ENCODE peak calls at places on chromosomes 12 and 14, in six cellular contexts. M is endothelial cell of umbilical vein, A is GM13977, L is RWPE2, F is cardiac fibroblast, B is IMR-90. N is an unnamed sample.

GRCh38 chr12:112420740-112421139 is 2.0 kb downstream of the PTPN11 start:
- DNase-seq in L (no peak), B (no peak), F (no peak), M (no peak), A (no peak), N (no peak)

GRCh38 chr12:55227643-55228042 is 6.8 kb downstream of the OR10A7 start:
- DNase-seq in M (no peak), L (no peak), A (no peak), F (no peak), B (no peak), N (no peak)

GRCh38 chr14:76768201-76768656 is 7.0 kb downstream of the VASH1 start:
- DNase-seq in B (no peak), F (no peak), A (peak; percentile 81), L (peak; percentile 55), M (peak; percentile 69), N (peak; percentile 68)

GRCh38 chr12:124774054-124774461 is 89.6 kb downstream of the SCARB1 start:
- DNase-seq in F (peak; percentile 61), L (no peak), M (no peak), A (peak; percentile 78), B (no peak), N (no peak)

GRCh38 chr14:71574976-71575375 is 357.3 kb upstream of the RGS6 start:
- DNase-seq in B (peak; percentile 92), L (no peak), M (peak; percentile 42), A (no peak), F (peak; percentile 95), N (no peak)

GRCh38 chr12:33012226-33012625 is 115.6 kb upstream of the PKP2 start:
- DNase-seq in F (no peak), L (no peak), A (no peak), M (no peak), B (no peak), N (no peak)

GRCh38 chr12:25868193-25868592 is 90.3 kb upstream of the RASSF8 start:
- DNase-seq in L (no peak), B (no peak), A (no peak), F (no peak), M (no peak), N (no peak)

GRCh38 chr12:64104376-64104775 is 117.7 kb downstream of the KICS2 start:
- DNase-seq in B (no peak), M (no peak), A (no peak), L (peak; percentile 86), F (peak; percentile 44), N (no peak)

GRCh38 chr14:104140463-104141331 is 2.3 kb downstream of the KIF26A start:
- DNase-seq in B (no peak), A (no peak), M (no peak), F (no peak), L (peak; percentile 58), N (peak; percentile 82)

GRCh38 chr12:83537428-83538053 is 850.8 kb downstream of the TMTC2 start:
- DNase-seq in L (no peak), F (no peak), A (no peak), B (no peak), M (no peak), N (no peak)

GRCh38 chr12:47824198-47824597 is 4.5 kb upstream of the HDAC7 start:
- DNase-seq in M (no peak), F (no peak), B (no peak), A (no peak), L (no peak), N (no peak)

GRCh38 chr14:91477388-91477787 is 32.7 kb downstream of the PPP4R3A start:
- DNase-seq in L (no peak), A (no peak), F (no peak), M (no peak), B (no peak), N (no peak)

GRCh38 chr12:20520572-20520971 is 152.2 kb downstream of the PDE3A start:
- DNase-seq in M (no peak), L (no peak), A (no peak), B (no peak), F (no peak), N (no peak)

GRCh38 chr12:88781909-88782308 is 201.6 kb upstream of the KITLG start:
- DNase-seq in F (peak; percentile 16), M (no peak), L (no peak), A (no peak), B (peak; percentile 31), N (no peak)

GRCh38 chr12:122867701-122868461 is 28.0 kb downstream of the VPS37B start:
- DNase-seq in M (peak; percentile 30), F (no peak), B (no peak), A (no peak), L (peak; percentile 85), N (no peak)

GRCh38 chr12:13045816-13046215 is 1.6 kb downstream of the FAM234B start:
- DNase-seq in L (no peak), A (no peak), B (no peak), F (no peak), M (no peak), N (no peak)

GRCh38 chr14:104133496-104133895 is 4.9 kb upstream of the KIF26A start:
- DNase-seq in L (peak; percentile 66), B (no peak), M (no peak), F (no peak), A (no peak), N (peak; percentile 78)

GRCh38 chr14:74910556-74910955 is 12.5 kb downstream of the RPS6KL1 start:
- DNase-seq in M (no peak), A (no peak), F (no peak), B (no peak), L (no peak), N (no peak)

GRCh38 chr14:105147701-105148603 is 20.6 kb downstream of the JAG2 start:
- DNase-seq in M (no peak), F (no peak), L (peak; percentile 76), B (no peak), A (no peak), N (peak; percentile 79)

GRCh38 chr12:113889806-113890581 is 76.1 kb downstream of the RBM19 start:
- DNase-seq in M (no peak), A (no peak), B (no peak), F (no peak), L (no peak), N (peak; percentile 37)

GRCh38 chr12:113891167-113891692 is 74.9 kb downstream of the RBM19 start:
- DNase-seq in B (no peak), L (no peak), A (no peak), F (no peak), M (no peak), N (peak; percentile 12)

GRCh38 chr12:113892556-113892955 is 73.6 kb downstream of the RBM19 start:
- DNase-seq in M (no peak), B (no peak), F (no peak), L (no peak), A (no peak), N (no peak)

GRCh38 chr12:113893221-113893620 is 72.9 kb downstream of the RBM19 start:
- DNase-seq in B (no peak), M (no peak), A (no peak), L (no peak), F (no peak), N (peak; percentile 40)

DNA sequence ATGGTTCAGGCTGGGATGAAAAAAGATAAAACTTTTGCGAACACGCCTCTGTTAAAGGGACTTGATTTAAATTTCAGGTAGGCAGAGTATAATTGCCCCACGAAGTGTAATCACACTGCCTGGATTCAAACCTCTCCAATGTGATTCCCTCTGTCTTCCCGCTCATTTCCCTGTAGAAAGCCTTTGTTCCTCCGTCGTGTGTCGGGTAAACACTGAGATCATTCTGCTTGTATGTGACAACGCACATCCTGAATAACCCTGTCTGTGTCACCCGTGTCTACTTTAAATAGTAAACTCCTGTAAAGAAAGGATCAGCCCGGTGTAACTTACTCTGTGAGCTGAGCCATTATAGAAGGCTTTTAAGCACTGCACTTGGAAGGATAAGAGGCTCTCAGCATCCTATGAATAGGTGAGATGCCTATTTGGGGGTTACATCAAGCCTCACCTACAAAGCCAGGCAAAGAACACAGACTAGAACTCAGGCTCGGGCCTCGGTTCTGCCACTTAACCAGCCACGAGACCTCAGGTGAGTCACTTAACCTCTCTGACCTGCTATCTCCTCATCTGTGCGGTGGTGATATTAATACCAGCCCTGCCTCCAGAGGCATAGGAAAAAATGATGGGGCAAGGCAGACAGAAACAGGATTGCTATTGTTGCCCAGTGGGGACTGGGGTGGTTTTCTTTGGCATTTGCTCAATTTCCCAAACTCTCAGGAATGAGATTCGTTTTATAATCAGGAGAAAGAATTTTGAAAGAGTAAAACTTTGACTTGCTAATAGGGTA is 74.2 kb downstream of the RBM19 start:
- DNase-seq in B (no peak), M (peak; percentile 30), L (no peak), F (no peak), A (no peak), N (no peak)
- TF ChIP-seq CTCF in B (no peak), M (no peak), L (no peak), F (no peak), A (no peak), N (no peak)

DNA sequence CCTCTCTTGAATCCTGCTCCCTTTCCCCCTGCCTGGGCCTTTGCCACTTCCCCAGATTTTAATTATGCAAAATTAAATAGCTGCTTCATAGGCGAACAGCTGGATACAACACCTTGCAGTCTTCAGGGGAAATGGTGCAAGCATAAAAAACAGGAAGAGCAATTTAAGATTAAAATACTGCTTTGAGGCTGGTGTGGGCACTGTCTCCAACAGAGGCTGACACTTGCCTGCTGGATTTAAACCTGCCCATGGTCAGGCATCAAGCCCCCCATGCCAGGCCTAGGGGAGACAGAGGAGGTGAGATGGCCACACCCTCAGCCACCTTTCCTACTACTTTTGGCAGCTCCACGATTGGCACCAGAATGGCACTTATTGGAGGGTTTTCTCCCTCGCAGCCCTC is 110.1 kb upstream of the DIO3 start:
- DNase-seq in M (no peak), A (no peak), B (no peak), F (no peak), L (no peak), N (no peak)
- TF ChIP-seq CTCF in M (no peak), A (no peak), B (no peak), F (no peak), L (no peak), N (no peak)

GRCh38 chr12:127711108-127711507 is 555.9 kb upstream of the TMEM132C start:
- DNase-seq in F (no peak), M (no peak), A (no peak), B (no peak), L (no peak), N (no peak)
- TF ChIP-seq CTCF in F (no peak), M (no peak), A (no peak), B (no peak), L (peak; percentile 15), N (peak; percentile 66)

DNA sequence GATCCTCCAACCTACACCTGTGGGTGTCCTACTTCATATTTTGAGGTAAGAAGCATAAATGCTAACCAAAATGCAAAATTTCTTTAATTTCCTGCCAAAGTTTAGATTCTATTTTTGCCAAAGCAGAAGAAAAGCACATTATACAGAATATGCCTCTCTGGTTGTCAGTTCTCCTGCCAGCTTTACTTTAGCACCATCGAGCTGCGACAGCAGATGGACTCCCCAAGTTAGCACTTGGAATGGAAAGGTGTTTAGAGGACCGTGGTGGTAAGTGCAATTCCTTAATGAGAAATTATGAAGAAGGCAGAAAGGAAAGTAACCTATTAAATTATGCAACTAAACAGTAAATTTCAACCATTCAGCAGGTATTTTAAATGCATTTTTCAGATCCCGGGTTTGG is 326.6 kb downstream of the RERGL start:
- DNase-seq in M (no peak), L (no peak), B (no peak), A (no peak), F (no peak), N (no peak)
- TF ChIP-seq CTCF in M (no peak), L (no peak), B (no peak), A (no peak), F (no peak), N (no peak)

GRCh38 chr12:22231836-22232235 is 102.7 kb downstream of the ST8SIA1 start:
- DNase-seq in L (no peak), B (no peak), F (no peak), M (peak; percentile 4), A (no peak), N (no peak)
- TF ChIP-seq CTCF in L (no peak), B (no peak), F (peak; percentile 18), M (peak; percentile 3), A (no peak), N (peak; percentile 48)

N was measured in chondrocyte.